ENCODE peak calls at places on chromosomes 2 and 18, in four cellular contexts. O, T, R and Q are unnamed samples.

GRCh38 chr2:52960891-52961290 is 806.7 kb upstream of the CHAC2 start:
- DNase-seq in R (no peak), T (no peak), O (no peak), Q (no peak)

GRCh38 chr2:165469417-165469816 is at the start of gene CSRNP3:
- DNase-seq in O (peak), T (no peak), R (peak), Q (peak)

GRCh38 chr2:179550849-179551248 is 286.2 kb upstream of the SESTD1 start:
- DNase-seq in T (no peak), R (no peak), O (no peak), Q (no peak)

GRCh38 chr18:78393463-78393862 is 586.2 kb upstream of the SALL3 start:
- DNase-seq in T (no peak), R (no peak), O (no peak), Q (no peak)

GRCh38 chr2:238101891-238102841 is 2.0 kb downstream of the ESPNL start:
- DNase-seq in O (no peak), R (no peak), T (no peak), Q (no peak)

GRCh38 chr2:33116799-33117198 is 170.0 kb downstream of the LTBP1 start:
- DNase-seq in T (no peak), O (no peak), R (no peak), Q (no peak)

GRCh38 chr2:224736227-224736626 is 20.1 kb upstream of the CCDC195 start:
- DNase-seq in R (no peak), T (no peak), O (no peak), Q (no peak)

GRCh38 chr18:79884296-79884962 is 67.0 kb downstream of the SLC66A2 start:
- DNase-seq in O (no peak), T (no peak), R (no peak), Q (no peak)

GRCh38 chr2:203596183-203596582 is 61.1 kb upstream of the RAPH1 start:
- DNase-seq in T (no peak), R (no peak), O (no peak), Q (no peak)

GRCh38 chr2:200765139-200765951 is 46.4 kb upstream of the BZW1 start:
- DNase-seq in O (peak), R (no peak), T (peak), Q (peak)

GRCh38 chr2:25090801-25091200 is 48.9 kb downstream of the EFR3B start:
- DNase-seq in T (no peak), R (no peak), O (no peak), Q (no peak)

GRCh38 chr2:157466764-157467163 is 22.9 kb upstream of the CYTIP start:
- DNase-seq in T (no peak), O (no peak), R (no peak), Q (no peak)

GRCh38 chr2:128444044-128444771 is 125.5 kb upstream of the HS6ST1 start:
- DNase-seq in O (no peak), T (no peak), R (no peak), Q (no peak)

GRCh38 chr2:62118160-62118559 is 77.8 kb upstream of the B3GNT2 start:
- DNase-seq in T (no peak), R (no peak), O (peak), Q (no peak)

GRCh38 chr2:176457486-176457885 is 188.2 kb downstream of the MTX2 start:
- DNase-seq in R (no peak), T (no peak), O (peak), Q (peak)

GRCh38 chr2:54577035-54577434 is 120.9 kb downstream of the SPTBN1 start:
- DNase-seq in R (peak), T (no peak), O (no peak), Q (peak)

GRCh38 chr2:24409700-24410556 is 49.6 kb upstream of the ITSN2 start:
- DNase-seq in T (peak), O (peak), R (peak), Q (peak)

GRCh38 chr2:143875295-143876199 is 644.4 kb downstream of the ZEB2 start:
- DNase-seq in O (no peak), T (no peak), R (no peak), Q (no peak)

GRCh38 chr2:241978670-241979069 is 109.1 kb downstream of the RTP5 start:
- DNase-seq in T (no peak), R (no peak), O (no peak), Q (no peak)

GRCh38 chr2:109638807-109639206 is 24.6 kb downstream of the SOWAHC start:
- DNase-seq in O (peak), T (no peak), R (no peak), Q (peak)

GRCh38 chr2:11009866-11010265 is 98.1 kb downstream of the KCNF1 start:
- DNase-seq in O (no peak), R (no peak), T (no peak), Q (no peak)

GRCh38 chr2:113084249-113085000 is 16.7 kb downstream of the IL1F10 start:
- DNase-seq in T (no peak), R (no peak), O (peak), Q (peak)

GRCh38 chr2:20592106-20593071 is 58.5 kb downstream of the HS1BP3 start:
- DNase-seq in R (no peak), O (no peak), T (no peak), Q (no peak)

GRCh38 chr2:43823751-43824150 is 14.9 kb downstream of the ABCG5 start:
- DNase-seq in O (no peak), T (no peak), R (no peak), Q (no peak)

GRCh38 chr2:163370169-163370886 is 365.5 kb downstream of the FIGN start:
- DNase-seq in R (no peak), O (no peak), T (no peak), Q (peak)

GRCh38 chr2:138901530-138901929 is 121.3 kb upstream of the NXPH2 start:
- DNase-seq in O (no peak), R (no peak), T (no peak), Q (no peak)

GRCh38 chr2:30503007-30503691 is 56.1 kb downstream of the LCLAT1 start:
- DNase-seq in O (peak), R (no peak), T (no peak), Q (no peak)

GRCh38 chr2:134129900-134130537 is 123.9 kb upstream of the MGAT5 start:
- DNase-seq in R (no peak), T (no peak), O (no peak), Q (no peak)

GRCh38 chr2:84636080-84636971 is 120.0 kb downstream of the DNAH6 start:
- DNase-seq in O (no peak), T (no peak), R (no peak), Q (peak)

GRCh38 chr2:84631985-84632384 is 115.7 kb downstream of the DNAH6 start:
- DNase-seq in T (no peak), R (no peak), O (no peak), Q (no peak)

GRCh38 chr2:84628486-84628885 is 112.2 kb downstream of the DNAH6 start:
- DNase-seq in O (no peak), T (no peak), R (no peak), Q (no peak)

GRCh38 chr2:84629550-84629949 is 113.3 kb downstream of the DNAH6 start:
- DNase-seq in T (no peak), O (no peak), R (no peak), Q (no peak)

DNA sequence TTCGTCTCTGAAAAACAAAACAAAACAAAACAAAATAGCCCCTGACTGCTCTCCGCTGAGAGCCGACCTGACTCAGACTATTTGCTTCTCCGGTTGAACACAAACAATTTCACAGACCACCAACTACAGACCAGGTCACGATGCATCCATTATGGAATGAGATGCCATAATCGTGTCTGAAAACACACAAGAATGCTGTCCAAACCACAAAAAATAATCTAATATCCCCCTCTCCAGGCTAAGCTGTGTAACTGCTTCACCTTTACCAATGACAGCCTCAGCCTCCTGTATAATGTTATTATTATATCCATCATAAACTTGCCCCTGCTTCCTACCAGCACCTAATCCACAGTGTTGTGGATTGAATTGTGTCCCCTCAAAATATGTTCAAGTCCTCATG is 114.7 kb downstream of the DNAH6 start:
- DNase-seq in R (no peak), T (peak), O (peak), Q (peak)
- TF ChIP-seq CTCF in R (no peak), T (peak), O (peak), Q (peak)

GRCh38 chr18:45639424-45639823 is 24.1 kb downstream of the SLC14A2 start:
- DNase-seq in R (no peak), T (no peak), O (no peak), Q (no peak)
- TF ChIP-seq CTCF in R (no peak), T (no peak), O (no peak), Q (no peak)

GRCh38 chr2:127365211-127365643 is 22.5 kb downstream of the MAP3K2 start:
- DNase-seq in R (no peak), T (no peak), O (no peak), Q (no peak)

GRCh38 chr2:127370010-127370409 is 17.8 kb downstream of the MAP3K2 start:
- DNase-seq in T (no peak), R (no peak), O (no peak), Q (no peak)

GRCh38 chr2:127373362-127374083 is 14.3 kb downstream of the MAP3K2 start:
- DNase-seq in T (no peak), O (no peak), R (no peak), Q (no peak)

GRCh38 chr2:127376265-127376664 is 11.5 kb downstream of the MAP3K2 start:
- DNase-seq in O (no peak), R (no peak), T (no peak), Q (no peak)

DNA sequence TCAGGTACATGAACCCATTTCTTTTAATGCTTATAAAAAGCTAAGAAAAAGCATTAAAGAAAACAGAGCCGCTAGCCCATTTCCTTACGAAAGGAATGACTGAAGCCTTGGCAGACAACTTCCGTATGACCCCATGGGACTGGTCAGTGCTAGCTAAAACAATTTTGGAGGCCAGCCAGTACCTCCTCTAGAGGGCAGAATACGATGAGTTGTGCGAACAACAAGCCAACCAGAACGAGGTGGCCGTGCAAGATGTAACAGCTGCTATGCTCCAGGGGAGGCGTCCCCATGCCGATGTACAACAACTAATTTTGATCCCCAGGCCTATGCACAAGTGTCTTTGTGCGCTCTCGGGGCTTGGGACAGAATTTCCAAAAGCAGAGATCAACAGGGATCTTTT is 16.7 kb downstream of the MAP3K2 start:
- DNase-seq in T (no peak), O (peak), R (no peak), Q (no peak)
- TF ChIP-seq CTCF in T (no peak), O (no peak), R (no peak), Q (no peak)

DNA sequence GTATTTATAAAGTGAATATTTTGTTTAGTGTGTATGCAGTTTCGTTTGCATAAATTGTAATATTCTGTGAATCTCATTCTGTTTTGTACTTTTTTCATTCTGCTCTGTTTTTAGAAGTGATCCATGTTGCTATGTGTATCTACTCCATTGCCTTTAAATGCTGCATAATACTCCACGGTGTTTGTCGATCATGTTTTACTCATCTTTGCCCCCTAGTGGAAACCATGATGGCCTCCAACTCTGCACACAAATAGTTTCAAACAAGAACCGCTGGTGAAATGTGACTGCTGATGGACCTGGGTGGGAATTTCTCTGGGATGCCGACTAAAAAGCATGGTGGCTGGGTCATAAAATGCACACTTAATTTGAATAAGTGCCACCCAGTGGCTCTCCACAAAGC is 32.0 kb upstream of the SKOR2 start:
- DNase-seq in O (peak), T (no peak), R (no peak), Q (peak)
- TF ChIP-seq CTCF in O (peak), T (peak), R (no peak), Q (peak)

DNA sequence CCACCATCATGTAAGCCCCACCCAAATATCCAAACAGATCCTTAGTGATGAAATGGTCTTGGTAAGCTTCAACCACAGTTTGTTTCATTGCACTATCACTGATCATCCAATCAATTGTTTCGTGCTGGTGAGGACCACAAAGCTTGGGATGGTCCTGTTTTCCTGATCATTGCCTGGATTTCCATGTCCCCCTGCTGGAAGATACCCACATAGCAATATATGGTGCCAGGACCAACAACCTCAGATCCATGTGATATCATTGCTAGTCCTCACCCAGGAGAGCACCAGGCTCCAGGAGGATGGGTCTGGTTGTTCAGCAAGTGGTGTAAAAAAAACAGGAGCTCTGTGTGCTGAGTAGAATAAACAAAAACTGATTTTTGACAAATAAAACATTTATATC is 206.5 kb upstream of the SH3BP4 start:
- DNase-seq in R (no peak), T (no peak), O (no peak), Q (no peak)
- TF ChIP-seq CTCF in R (no peak), T (peak), O (peak), Q (peak)

GRCh38 chr18:76460482-76460881 is 34.6 kb downstream of the ZNF516 start:
- DNase-seq in T (no peak), O (no peak), R (no peak), Q (no peak)

GRCh38 chr18:76461148-76461547 is 33.9 kb downstream of the ZNF516 start:
- DNase-seq in O (no peak), R (no peak), T (no peak), Q (no peak)

GRCh38 chr18:76458522-76459311 is 36.3 kb downstream of the ZNF516 start:
- DNase-seq in O (no peak), R (no peak), T (no peak), Q (no peak)

GRCh38 chr18:76459312-76459686 is 35.7 kb downstream of the ZNF516 start:
- DNase-seq in R (no peak), T (no peak), O (no peak), Q (no peak)

GRCh38 chr18:76459687-76460350 is 35.2 kb downstream of the ZNF516 start:
- DNase-seq in O (peak), T (peak), R (peak), Q (peak)
- TF ChIP-seq CTCF in O (peak), T (no peak), R (no peak), Q (no peak)

DNA sequence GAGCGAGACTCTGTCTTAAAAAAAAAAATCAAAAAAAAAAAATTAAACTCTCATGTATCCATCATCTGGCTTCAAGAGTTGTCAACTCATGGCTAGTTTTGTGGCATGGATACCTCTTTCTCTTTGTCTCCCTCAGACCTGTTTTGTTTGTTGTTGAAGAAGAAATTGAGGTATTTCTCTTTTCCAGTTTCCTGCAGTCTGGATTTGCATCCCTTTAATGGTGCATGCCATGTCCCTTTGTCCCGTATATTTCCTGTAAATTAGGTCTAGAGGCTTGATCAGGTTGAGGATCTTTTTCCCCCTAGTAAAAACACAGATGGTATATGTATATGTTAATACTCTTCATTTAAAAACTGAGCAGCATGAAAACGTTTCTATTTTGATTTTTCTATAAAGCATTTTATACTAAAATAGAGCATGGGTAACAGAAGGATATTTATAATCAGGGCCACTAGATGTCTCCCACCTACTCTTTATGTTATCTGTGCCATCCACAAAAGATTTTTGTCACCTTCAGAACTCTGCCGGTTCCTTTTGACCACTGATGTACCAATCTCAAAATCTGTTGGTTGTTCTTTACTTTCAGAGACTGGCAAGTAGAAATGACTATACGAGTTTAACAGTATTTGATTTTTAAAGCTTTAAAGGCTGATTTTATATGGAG is 80.1 kb downstream of the GALNT1 start:
- DNase-seq in T (no peak), R (no peak), O (peak), Q (peak)
- TF ChIP-seq CTCF in T (no peak), R (no peak), O (no peak), Q (no peak)

DNA sequence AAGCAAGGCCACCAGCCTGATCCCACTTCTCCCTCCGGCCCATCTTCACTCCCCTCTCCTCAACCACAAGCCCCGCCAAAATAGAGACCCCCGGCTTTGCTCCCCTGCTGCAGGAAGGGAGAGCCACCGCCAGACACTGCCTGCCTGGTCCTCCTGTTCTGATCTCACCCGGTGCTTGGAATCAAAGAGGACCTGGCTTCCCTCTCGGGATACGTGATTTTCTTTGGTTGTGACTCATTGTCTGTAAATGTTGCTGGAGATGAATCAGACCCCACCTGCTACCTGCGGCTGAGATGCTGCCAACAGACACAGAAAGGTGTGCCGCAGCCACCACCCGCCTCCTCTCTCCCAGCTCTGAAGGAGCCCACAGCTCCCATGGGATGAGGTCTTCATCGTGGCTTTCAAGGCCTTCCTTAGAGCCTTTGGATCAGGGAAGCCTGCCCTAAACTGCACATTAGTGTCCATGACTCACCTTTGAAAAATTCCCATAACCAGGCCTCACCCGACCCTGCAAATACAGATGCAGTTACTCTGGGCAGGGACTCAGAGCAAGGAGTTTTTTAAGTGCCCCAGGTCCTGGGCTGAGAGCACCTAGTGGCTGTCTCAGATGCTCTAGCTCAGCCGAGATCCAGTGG is 79.4 kb upstream of the ZNF532 start:
- DNase-seq in O (peak), T (peak), R (peak), Q (peak)
- TF ChIP-seq CTCF in O (peak), T (no peak), R (no peak), Q (no peak)

GRCh38 chr2:181426687-181427086 is 30.5 kb upstream of the ITGA4 start:
- DNase-seq in R (no peak), T (no peak), O (no peak), Q (no peak)

GRCh38 chr2:181430406-181431199 is 26.6 kb upstream of the ITGA4 start:
- DNase-seq in T (no peak), R (no peak), O (peak), Q (peak)

DNA sequence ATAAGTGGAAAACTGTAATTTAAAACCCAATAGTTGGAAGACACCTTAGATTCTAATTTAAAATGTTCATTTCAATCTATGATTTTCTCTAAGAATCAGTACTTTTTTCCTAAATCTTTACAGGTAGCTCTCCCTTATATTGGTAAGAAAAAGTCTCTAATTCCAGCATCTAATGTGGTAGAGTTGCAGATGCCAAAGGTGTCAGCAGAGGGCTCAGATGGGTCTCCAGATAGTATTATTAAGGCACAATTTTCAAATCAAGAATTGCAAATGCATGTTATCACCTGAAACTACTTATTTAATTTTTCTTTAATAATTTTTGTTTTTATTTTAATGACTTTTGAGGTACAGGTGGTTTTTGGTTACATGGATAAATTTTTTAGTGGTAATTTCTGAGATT is 25.5 kb upstream of the ITGA4 start:
- DNase-seq in R (no peak), T (no peak), O (no peak), Q (no peak)
- TF ChIP-seq CTCF in R (no peak), T (no peak), O (no peak), Q (no peak)

GRCh38 chr2:126643431-126643830 is 12.5 kb upstream of the GYPC start:
- DNase-seq in O (no peak), R (no peak), T (no peak), Q (no peak)
- TF ChIP-seq CTCF in O (no peak), R (no peak), T (no peak), Q (no peak)